ENCODE peak calls at places on chromosome 21, in nine cellular contexts. One of them, this sample, is unnamed.

GRCh38 chr21:36202721-36203602 is 46.3 kb downstream of the DOP1B start:
- DNase-seq in hypothalamus: no peak
- DNase-seq in NCI-H82: no peak
- DNase-seq in heart left ventricle: no peak
- DNase-seq in HCEC 1CT: peak
- DNase-seq in fibroblast of villous mesenchyme: peak
- DNase-seq in RWPE1: no peak
- DNase-seq in stimulated activated CD4-positive, alpha-beta T cell treated with anti-CD3 and anti-CD28 coated beads, Interleukin-2, amount 100 ng/mL, for 24 hours: no peak
- DNase-seq in left lung: no peak
- DNase-seq in this sample: no peak

GRCh38 chr21:14955936-14956520 is 108.8 kb downstream of the NRIP1 start:
- DNase-seq in heart left ventricle: no peak
- DNase-seq in HCEC 1CT: no peak
- DNase-seq in left lung: no peak
- DNase-seq in RWPE1: no peak
- DNase-seq in fibroblast of villous mesenchyme: no peak
- DNase-seq in stimulated activated CD4-positive, alpha-beta T cell treated with anti-CD3 and anti-CD28 coated beads, Interleukin-2, amount 100 ng/mL, for 24 hours: no peak
- DNase-seq in hypothalamus: no peak
- DNase-seq in NCI-H82: no peak
- DNase-seq in this sample: no peak

GRCh38 chr21:27759091-27759659 is 792.3 kb upstream of the ADAMTS5 start:
- DNase-seq in RWPE1: no peak
- DNase-seq in fibroblast of villous mesenchyme: no peak
- DNase-seq in left lung: peak
- DNase-seq in NCI-H82: peak
- DNase-seq in HCEC 1CT: peak
- DNase-seq in heart left ventricle: peak
- DNase-seq in hypothalamus: no peak
- DNase-seq in stimulated activated CD4-positive, alpha-beta T cell treated with anti-CD3 and anti-CD28 coated beads, Interleukin-2, amount 100 ng/mL, for 24 hours: peak
- DNase-seq in this sample: no peak

GRCh38 chr21:32779983-32780382 is 8.4 kb upstream of the PAXBP1 start:
- DNase-seq in RWPE1: no peak
- DNase-seq in HCEC 1CT: no peak
- DNase-seq in left lung: no peak
- DNase-seq in NCI-H82: no peak
- DNase-seq in heart left ventricle: no peak
- DNase-seq in hypothalamus: no peak
- DNase-seq in fibroblast of villous mesenchyme: no peak
- DNase-seq in stimulated activated CD4-positive, alpha-beta T cell treated with anti-CD3 and anti-CD28 coated beads, Interleukin-2, amount 100 ng/mL, for 24 hours: no peak
- DNase-seq in this sample: no peak

GRCh38 chr21:22554690-22555316 is 1556.6 kb downstream of the NCAM2 start:
- DNase-seq in hypothalamus: no peak
- DNase-seq in HCEC 1CT: no peak
- DNase-seq in fibroblast of villous mesenchyme: no peak
- DNase-seq in heart left ventricle: no peak
- DNase-seq in left lung: no peak
- DNase-seq in stimulated activated CD4-positive, alpha-beta T cell treated with anti-CD3 and anti-CD28 coated beads, Interleukin-2, amount 100 ng/mL, for 24 hours: no peak
- DNase-seq in NCI-H82: no peak
- DNase-seq in RWPE1: no peak
- DNase-seq in this sample: no peak

GRCh38 chr21:43733529-43734071 is 14.7 kb downstream of the PDXK start:
- DNase-seq in stimulated activated CD4-positive, alpha-beta T cell treated with anti-CD3 and anti-CD28 coated beads, Interleukin-2, amount 100 ng/mL, for 24 hours: no peak
- DNase-seq in fibroblast of villous mesenchyme: peak
- DNase-seq in RWPE1: peak
- DNase-seq in heart left ventricle: no peak
- DNase-seq in NCI-H82: no peak
- DNase-seq in HCEC 1CT: no peak
- DNase-seq in hypothalamus: no peak
- DNase-seq in left lung: no peak
- DNase-seq in this sample: no peak

GRCh38 chr21:45019887-45020537 is 54.4 kb upstream of the ADARB1 start:
- DNase-seq in HCEC 1CT: no peak
- DNase-seq in heart left ventricle: no peak
- DNase-seq in stimulated activated CD4-positive, alpha-beta T cell treated with anti-CD3 and anti-CD28 coated beads, Interleukin-2, amount 100 ng/mL, for 24 hours: no peak
- DNase-seq in NCI-H82: no peak
- DNase-seq in hypothalamus: no peak
- DNase-seq in fibroblast of villous mesenchyme: no peak
- DNase-seq in RWPE1: no peak
- DNase-seq in left lung: peak
- DNase-seq in this sample: no peak

GRCh38 chr21:16302851-16303282 is 573.1 kb downstream of the USP25 start:
- DNase-seq in NCI-H82: no peak
- DNase-seq in hypothalamus: no peak
- DNase-seq in stimulated activated CD4-positive, alpha-beta T cell treated with anti-CD3 and anti-CD28 coated beads, Interleukin-2, amount 100 ng/mL, for 24 hours: no peak
- DNase-seq in RWPE1: no peak
- DNase-seq in heart left ventricle: peak
- DNase-seq in left lung: no peak
- DNase-seq in HCEC 1CT: no peak
- DNase-seq in fibroblast of villous mesenchyme: peak
- DNase-seq in this sample: no peak

GRCh38 chr21:36606292-36606982 is 92.5 kb upstream of the SIM2 start:
- DNase-seq in HCEC 1CT: no peak
- DNase-seq in hypothalamus: no peak
- DNase-seq in heart left ventricle: no peak
- DNase-seq in RWPE1: no peak
- DNase-seq in NCI-H82: no peak
- DNase-seq in left lung: peak
- DNase-seq in stimulated activated CD4-positive, alpha-beta T cell treated with anti-CD3 and anti-CD28 coated beads, Interleukin-2, amount 100 ng/mL, for 24 hours: no peak
- DNase-seq in fibroblast of villous mesenchyme: peak
- DNase-seq in this sample: no peak

GRCh38 chr21:36260030-36260787 is 59.8 kb upstream of the MORC3 start:
- DNase-seq in NCI-H82: peak
- DNase-seq in fibroblast of villous mesenchyme: peak
- DNase-seq in heart left ventricle: no peak
- DNase-seq in HCEC 1CT: peak
- DNase-seq in left lung: no peak
- DNase-seq in hypothalamus: no peak
- DNase-seq in RWPE1: peak
- DNase-seq in stimulated activated CD4-positive, alpha-beta T cell treated with anti-CD3 and anti-CD28 coated beads, Interleukin-2, amount 100 ng/mL, for 24 hours: peak
- DNase-seq in this sample: peak

GRCh38 chr21:35779690-35780570 is 280.4 kb downstream of the SETD4 start:
- DNase-seq in heart left ventricle: no peak
- DNase-seq in left lung: no peak
- DNase-seq in fibroblast of villous mesenchyme: peak
- DNase-seq in stimulated activated CD4-positive, alpha-beta T cell treated with anti-CD3 and anti-CD28 coated beads, Interleukin-2, amount 100 ng/mL, for 24 hours: no peak
- DNase-seq in hypothalamus: no peak
- DNase-seq in RWPE1: peak
- DNase-seq in NCI-H82: no peak
- DNase-seq in HCEC 1CT: peak
- DNase-seq in this sample: no peak

GRCh38 chr21:33025106-33025470 is 647 bp upstream of the OLIG2 start:
- DNase-seq in heart left ventricle: no peak
- DNase-seq in NCI-H82: peak
- DNase-seq in RWPE1: no peak
- DNase-seq in hypothalamus: no peak
- DNase-seq in HCEC 1CT: no peak
- DNase-seq in left lung: no peak
- DNase-seq in fibroblast of villous mesenchyme: no peak
- DNase-seq in stimulated activated CD4-positive, alpha-beta T cell treated with anti-CD3 and anti-CD28 coated beads, Interleukin-2, amount 100 ng/mL, for 24 hours: peak
- DNase-seq in this sample: no peak

GRCh38 chr21:39189857-39190604 is 6.8 kb upstream of the PSMG1 start:
- DNase-seq in hypothalamus: no peak
- DNase-seq in RWPE1: no peak
- DNase-seq in fibroblast of villous mesenchyme: no peak
- DNase-seq in NCI-H82: no peak
- DNase-seq in HCEC 1CT: peak
- DNase-seq in left lung: no peak
- DNase-seq in stimulated activated CD4-positive, alpha-beta T cell treated with anti-CD3 and anti-CD28 coated beads, Interleukin-2, amount 100 ng/mL, for 24 hours: no peak
- DNase-seq in heart left ventricle: no peak
- DNase-seq in this sample: no peak

GRCh38 chr21:26148071-26148470 is 22.5 kb downstream of the APP start:
- DNase-seq in HCEC 1CT: no peak
- DNase-seq in stimulated activated CD4-positive, alpha-beta T cell treated with anti-CD3 and anti-CD28 coated beads, Interleukin-2, amount 100 ng/mL, for 24 hours: no peak
- DNase-seq in NCI-H82: no peak
- DNase-seq in left lung: peak
- DNase-seq in RWPE1: no peak
- DNase-seq in fibroblast of villous mesenchyme: no peak
- DNase-seq in heart left ventricle: no peak
- DNase-seq in hypothalamus: no peak
- DNase-seq in this sample: no peak

GRCh38 chr21:41506526-41507520 is 1.1 kb downstream of the TMPRSS2 start:
- DNase-seq in heart left ventricle: no peak
- DNase-seq in left lung: peak
- DNase-seq in RWPE1: no peak
- DNase-seq in fibroblast of villous mesenchyme: no peak
- DNase-seq in stimulated activated CD4-positive, alpha-beta T cell treated with anti-CD3 and anti-CD28 coated beads, Interleukin-2, amount 100 ng/mL, for 24 hours: no peak
- DNase-seq in HCEC 1CT: no peak
- DNase-seq in hypothalamus: no peak
- DNase-seq in NCI-H82: no peak
- DNase-seq in this sample: no peak

This sample was measured in stimulated activated naive B cell treated with anti-CD40 and anti-IgM and Interleukin-4, amounts not matched to agents 10 μg/mL and 1 μg/mL and 100 μg/mL, for 72 hours.